ENCODE peak calls at places on chromosome 6, in five cellular contexts. T is pancreas, N is fibroblast of lung, A is HAP-1, H is GM23248. C is an unnamed sample. For H3K36me3, the result is how much of the 10 kb centered on the place peaks cover.

GRCh38 chr6:3407840-3408239 is 49.0 kb downstream of the SLC22A23 start:
- DNase-seq in T (no peak), N (no peak), A (no peak), H (no peak), C (no peak)

GRCh38 chr6:13454286-13455221 is 32.8 kb downstream of the GFOD1 start:
- DNase-seq in T (no peak), N (peak), A (no peak), H (peak), C (peak)

GRCh38 chr6:129513471-129513870 is 196.5 kb downstream of the ARHGAP18 start:
- DNase-seq in T (no peak), N (peak), A (no peak), H (peak), C (no peak)

GRCh38 chr6:133646021-133646682 is 242.8 kb upstream of the TCF21 start:
- DNase-seq in T (no peak), N (peak), A (no peak), H (peak), C (no peak)

GRCh38 chr6:47168176-47168575 is 126.0 kb upstream of the ADGRF1 start:
- DNase-seq in T (no peak), N (peak), A (no peak), H (peak), C (no peak)

GRCh38 chr6:39961178-39961577 is 26.9 kb upstream of the MOCS1 start:
- DNase-seq in T (no peak), N (peak), A (no peak), H (peak), C (no peak)

GRCh38 chr6:45677381-45677992 is 299.8 kb upstream of the SUPT3H start:
- DNase-seq in T (no peak), N (peak), A (no peak), H (no peak), C (peak)

GRCh38 chr6:7101290-7101689 is 6.5 kb upstream of the RREB1 start:
- DNase-seq in T (no peak), N (no peak), A (no peak), H (no peak), C (no peak)

GRCh38 chr6:32271427-32271826 is 47.6 kb upstream of the NOTCH4 start:
- DNase-seq in T (no peak), N (no peak), A (no peak), H (no peak), C (peak)

GRCh38 chr6:147201885-147202515 is 2.2 kb upstream of the STXBP5 start:
- DNase-seq in T (no peak), N (peak), A (no peak), H (peak), C (peak)

GRCh38 chr6:32092760-32093497 is 16.2 kb downstream of the TNXB start:
- DNase-seq in T (no peak), N (peak), A (no peak), H (peak), C (no peak)

GRCh38 chr6:79946773-79947190 is 571 bp downstream of the ELOVL4 start:
- DNase-seq in T (peak), N (peak), A (peak), H (peak), C (no peak)

GRCh38 chr6:48144024-48144423 is 33.0 kb upstream of the PTCHD4 start:
- DNase-seq in T (no peak), N (peak), A (no peak), H (no peak), C (no peak)

GRCh38 chr6:12260458-12261041 is 29.6 kb upstream of the EDN1 start:
- DNase-seq in T (no peak), N (no peak), A (no peak), H (no peak), C (no peak)

GRCh38 chr6:24252215-24252614 is 105.6 kb downstream of the DCDC2 start:
- DNase-seq in T (no peak), N (no peak), A (peak), H (no peak), C (no peak)

GRCh38 chr6:18259675-18260447 is 4.5 kb downstream of the DEK start:
- DNase-seq in T (no peak), N (no peak), A (no peak), H (peak), C (no peak)

GRCh38 chr6:55734256-55734655 is 141.1 kb downstream of the BMP5 start:
- DNase-seq in T (no peak), N (peak), A (no peak), H (no peak), C (no peak)

GRCh38 chr6:142808405-142809061 is 136.4 kb downstream of the HIVEP2 start:
- DNase-seq in T (no peak), N (no peak), A (no peak), H (no peak), C (no peak)

GRCh38 chr6:91117550-91117949 is 530.7 kb upstream of the MAP3K7 start:
- DNase-seq in T (no peak), N (no peak), A (no peak), H (no peak), C (no peak)

GRCh38 chr6:136964368-136964767 is 42.3 kb downstream of the SLC35D3 start:
- DNase-seq in T (no peak), N (no peak), A (no peak), H (no peak), C (no peak)

GRCh38 chr6:144551339-144551738 is 266.2 kb downstream of the UTRN start:
- DNase-seq in T (no peak), N (no peak), A (no peak), H (no peak), C (no peak)

GRCh38 chr6:88008411-88008810 is 39.2 kb upstream of the SPACA1 start:
- DNase-seq in T (no peak), N (peak), A (no peak), H (peak), C (no peak)
- H3K4me3 ChIP-seq in T (no peak), N (no peak), A (no peak), H (no peak), C (no peak)

DNA sequence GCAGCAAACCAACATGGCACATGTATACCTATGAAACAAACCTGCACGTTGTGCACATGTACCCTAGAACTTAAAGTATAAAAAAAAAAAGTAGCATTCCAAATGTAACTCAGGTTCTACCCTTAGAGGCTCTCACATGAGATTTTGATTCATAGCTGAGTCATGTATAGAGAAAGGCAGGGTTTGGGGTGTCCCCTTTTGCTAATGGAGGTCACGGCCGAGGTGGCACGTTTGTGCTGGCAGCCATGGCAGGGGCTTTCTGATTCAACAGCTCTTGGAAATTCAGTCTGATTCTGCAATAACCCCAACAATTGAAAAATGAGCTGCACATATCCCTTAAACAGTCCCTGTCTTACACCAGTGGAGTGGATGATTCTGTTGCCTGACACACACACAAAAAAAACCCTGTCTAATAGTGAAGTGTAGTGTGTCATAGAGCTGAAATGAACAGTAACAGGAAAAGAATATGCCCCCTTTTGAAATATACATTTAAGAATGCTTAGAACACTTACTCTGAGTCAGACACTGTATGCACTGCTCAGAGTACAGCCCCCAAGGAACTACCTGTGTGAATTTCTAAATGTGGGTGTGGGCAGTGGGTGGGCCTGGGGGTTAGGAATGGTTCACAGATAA is 40.4 kb upstream of the ARG1 start:
- DNase-seq in T (no peak), N (no peak), A (no peak), H (peak), C (no peak)
- H3K36me3 ChIP-seq in T (under half), N (under half), A (under half), H (under half), C (under half)

GRCh38 chr6:36381502-36382389 is 5.7 kb downstream of the ETV7 start:
- DNase-seq in T (no peak), N (peak), A (no peak), H (no peak), C (no peak)
- H3K4me3 ChIP-seq in T (no peak), N (no peak), A (no peak), H (no peak), C (no peak)

DNA sequence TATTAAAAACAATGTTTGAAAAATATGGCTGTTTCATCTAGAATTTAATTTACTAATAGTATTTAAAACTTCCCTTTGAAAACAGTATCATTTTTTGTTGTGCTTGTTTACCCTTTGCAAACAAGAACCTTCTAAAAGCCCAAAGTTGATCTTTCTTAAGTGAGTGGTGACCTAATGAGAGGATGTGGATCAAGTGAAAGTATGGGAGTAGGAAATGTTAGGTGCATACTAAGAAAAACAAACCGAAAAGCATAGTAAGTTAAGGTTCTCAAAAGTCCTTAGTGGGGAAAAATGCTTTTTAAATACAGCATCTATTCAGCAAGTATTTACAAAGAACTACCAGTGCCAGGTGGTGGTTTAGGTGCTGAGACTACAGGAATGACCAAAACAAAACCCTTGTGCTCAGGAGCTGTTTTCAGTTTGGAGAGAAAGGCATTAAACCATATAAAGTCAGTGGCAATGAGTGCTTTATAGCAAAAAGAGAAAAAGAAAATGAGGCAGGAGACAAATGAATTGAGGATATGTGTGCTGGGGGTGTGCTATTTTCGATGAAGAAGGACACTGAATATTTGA is 23.8 kb downstream of the RNF146 start:
- DNase-seq in T (no peak), N (no peak), A (no peak), H (no peak), C (no peak)
- H3K36me3 ChIP-seq in T (under half), N (under half), A (under half), H (under half), C (under half)

GRCh38 chr6:160355001-160355400 is 6.8 kb downstream of the SLC22A3 start:
- DNase-seq in T (no peak), N (peak), A (no peak), H (peak), C (no peak)

GRCh38 chr6:160360955-160361354 is 12.8 kb downstream of the SLC22A3 start:
- DNase-seq in T (no peak), N (no peak), A (no peak), H (no peak), C (no peak)

GRCh38 chr6:160356074-160356754 is 8.0 kb downstream of the SLC22A3 start:
- DNase-seq in T (no peak), N (no peak), A (no peak), H (no peak), C (no peak)

GRCh38 chr6:160357088-160357487 is 8.9 kb downstream of the SLC22A3 start:
- DNase-seq in T (no peak), N (no peak), A (no peak), H (no peak), C (no peak)

GRCh38 chr6:160358225-160359119 is 10.3 kb downstream of the SLC22A3 start:
- DNase-seq in T (no peak), N (no peak), A (no peak), H (no peak), C (no peak)
- H3K4me3 ChIP-seq in T (no peak), N (no peak), A (no peak), H (no peak), C (no peak)

DNA sequence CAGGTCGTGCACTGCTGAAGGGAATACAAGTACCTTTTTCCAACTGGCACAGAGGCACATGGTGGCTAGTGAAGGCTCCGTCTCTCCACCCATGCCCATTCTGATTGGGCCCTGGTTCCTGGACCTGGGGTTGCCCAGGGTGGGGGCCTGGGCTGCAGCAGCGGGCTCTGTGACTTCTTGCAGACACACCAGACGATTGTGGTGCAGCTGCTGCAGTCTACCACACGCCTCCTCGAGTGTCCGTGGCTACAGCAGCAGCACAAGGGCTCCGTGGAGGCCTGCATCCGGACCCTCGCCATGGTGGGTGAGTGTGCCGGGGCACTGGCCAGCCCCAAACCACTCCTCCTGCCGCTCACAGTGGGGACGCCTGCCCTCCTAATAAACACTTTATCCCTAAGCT is 29.2 kb downstream of the UQCC2 start:
- DNase-seq in T (no peak), N (no peak), A (no peak), H (no peak), C (no peak)
- H3K36me3 ChIP-seq in T (under half), N (under half), A (under half), H (under half), C (under half)

GRCh38 chr6:111027219-111027618 is 45.4 kb downstream of the RPF2 start:
- DNase-seq in T (no peak), N (no peak), A (no peak), H (no peak), C (no peak)

GRCh38 chr6:111031151-111031550 is 49.3 kb downstream of the RPF2 start:
- DNase-seq in T (no peak), N (no peak), A (no peak), H (no peak), C (no peak)

GRCh38 chr6:111032493-111033140 is 50.8 kb downstream of the RPF2 start:
- DNase-seq in T (no peak), N (peak), A (no peak), H (no peak), C (no peak)

GRCh38 chr6:111033628-111034289 is 51.9 kb downstream of the RPF2 start:
- DNase-seq in T (no peak), N (no peak), A (no peak), H (no peak), C (no peak)

DNA sequence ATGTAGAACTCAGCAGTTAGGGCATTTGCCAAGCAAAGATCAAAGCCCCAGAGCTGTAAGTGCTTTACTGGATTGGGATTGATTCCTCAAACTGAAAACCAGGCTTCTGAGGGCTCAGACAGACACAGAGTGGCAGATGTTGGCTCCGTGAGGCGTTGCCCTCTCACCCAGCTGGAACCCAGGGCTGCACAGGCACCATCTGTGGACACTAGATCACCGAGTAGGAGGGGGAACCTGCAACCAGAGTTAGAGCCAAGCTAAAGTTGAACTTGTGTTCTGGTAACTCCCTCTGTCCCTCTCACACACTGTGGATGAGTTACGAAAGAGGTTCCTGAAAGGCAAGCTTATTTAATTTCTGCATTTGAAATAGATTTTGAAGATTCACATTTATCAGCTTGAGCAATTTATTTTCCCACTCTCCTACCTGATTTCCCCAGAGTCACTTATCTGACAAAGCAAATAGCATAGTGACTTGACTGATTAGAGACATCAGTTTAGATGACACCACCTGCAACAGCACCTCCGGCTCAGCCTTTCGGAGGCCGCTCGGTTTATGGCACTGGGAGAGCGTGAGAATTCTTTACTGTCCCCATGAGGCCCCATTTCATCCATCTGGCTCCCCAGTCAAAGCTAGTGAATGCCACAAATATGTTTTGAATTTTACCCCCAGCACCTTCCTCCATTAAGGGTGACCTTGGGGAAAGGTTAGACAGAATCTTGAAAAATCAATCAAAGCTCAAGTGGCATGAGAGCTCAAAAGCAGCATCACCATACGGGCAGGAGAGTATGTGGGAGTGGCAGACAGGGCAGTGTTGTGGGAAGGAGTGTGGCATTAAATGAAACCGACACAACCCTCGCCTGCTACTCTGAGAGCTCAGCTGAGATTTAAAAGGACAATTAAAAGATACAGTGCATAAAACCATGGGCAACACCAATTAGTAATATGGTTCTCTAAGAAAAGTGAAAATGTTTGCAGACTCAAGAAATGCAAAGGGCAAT is 48.5 kb downstream of the RPF2 start:
- DNase-seq in T (no peak), N (no peak), A (no peak), H (peak), C (no peak)
- H3K4me3 ChIP-seq in T (no peak), N (no peak), A (no peak), H (no peak), C (no peak)

DNA sequence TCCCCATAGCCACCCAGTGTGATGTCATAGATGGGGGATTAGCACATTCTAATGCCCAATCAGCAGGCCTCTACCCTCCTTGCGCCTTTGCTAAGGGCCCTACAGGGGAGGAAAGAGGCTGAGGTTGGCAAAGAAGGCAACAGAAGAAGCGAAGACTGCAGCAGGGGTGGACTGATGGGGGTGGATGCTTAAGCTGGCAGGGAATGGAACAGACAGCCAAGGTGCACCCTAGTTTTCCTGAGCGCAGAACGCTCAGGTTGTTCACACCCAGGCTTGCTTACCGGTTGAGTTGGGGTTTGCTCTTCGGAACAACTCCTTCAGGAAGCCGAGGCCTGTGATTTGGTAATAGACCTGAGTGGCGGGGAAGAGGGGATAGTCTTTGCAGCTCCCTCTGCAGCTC is 12.7 kb downstream of the MRPS18A start:
- DNase-seq in T (no peak), N (no peak), A (no peak), H (no peak), C (no peak)
- H3K36me3 ChIP-seq in T (under half), N (under half), A (half or more), H (under half), C (under half)

GRCh38 chr6:22149081-22149480 is 147.8 kb downstream of the PRL start:
- DNase-seq in T (no peak), N (peak), A (no peak), H (no peak), C (no peak)

GRCh38 chr6:22145823-22146379 is 150.9 kb downstream of the PRL start:
- DNase-seq in T (no peak), N (peak), A (no peak), H (peak), C (no peak)

GRCh38 chr6:22147983-22148797 is 148.6 kb downstream of the PRL start:
- DNase-seq in T (no peak), N (peak), A (no peak), H (peak), C (peak)

GRCh38 chr6:22146581-22147468 is 150.0 kb downstream of the PRL start:
- DNase-seq in T (no peak), N (peak), A (no peak), H (peak), C (peak)

GRCh38 chr6:22147469-22147815 is 149.4 kb downstream of the PRL start:
- DNase-seq in T (no peak), N (no peak), A (no peak), H (no peak), C (no peak)
- H3K4me3 ChIP-seq in T (no peak), N (peak), A (no peak), H (peak), C (peak)

GRCh38 chr6:51265426-51265825 is 446.8 kb downstream of the TFAP2B start:
- DNase-seq in T (no peak), N (no peak), A (no peak), H (no peak), C (no peak)

GRCh38 chr6:51257938-51258337 is 439.3 kb downstream of the TFAP2B start:
- DNase-seq in T (no peak), N (no peak), A (no peak), H (no peak), C (no peak)

GRCh38 chr6:51260003-51260402 is 441.3 kb downstream of the TFAP2B start:
- DNase-seq in T (no peak), N (no peak), A (no peak), H (no peak), C (no peak)
- H3K36me3 ChIP-seq in T (under half), N (under half), A (under half), H (under half), C (under half)